ENCODE peak calls at places on chromosomes 16 and 17, in four cellular contexts. Z is A549, T is K562, U is HepG2. P is an unnamed sample.

GRCh38 chr17:62755139-62755851 is 52.8 kb downstream of the MARCHF10 start:
- DNase-seq in Z (peak), T (no peak), U (no peak), P (no peak)

GRCh38 chr17:1470774-1471462 is 14.9 kb upstream of the CRK start:
- DNase-seq in Z (no peak), T (no peak), U (no peak), P (no peak)

GRCh38 chr17:55381017-55381770 is 40.4 kb downstream of the MMD start:
- DNase-seq in Z (no peak), T (no peak), U (no peak), P (no peak)

GRCh38 chr16:75097941-75098897 is 18.4 kb downstream of the LDHD start:
- DNase-seq in Z (no peak), T (no peak), U (no peak), P (no peak)

GRCh38 chr16:30585022-30585399 is 486 bp downstream of the ZNF785 start:
- DNase-seq in Z (no peak), T (peak), U (no peak), P (peak)

GRCh38 chr16:20611350-20611902 is 35.3 kb upstream of the ACSM2B start:
- DNase-seq in Z (no peak), T (no peak), U (no peak), P (no peak)

GRCh38 chr16:56266981-56267607 is 75.8 kb downstream of the GNAO1 start:
- DNase-seq in Z (no peak), T (no peak), U (no peak), P (no peak)

GRCh38 chr16:87143661-87144121 is 173.5 kb downstream of the C16orf95 start:
- DNase-seq in Z (no peak), T (no peak), U (no peak), P (peak)

GRCh38 chr16:70481929-70482536 is 27.6 kb downstream of the FCSK start:
- DNase-seq in Z (no peak), T (no peak), U (no peak), P (no peak)

GRCh38 chr17:65102235-65102634 is 34.9 kb upstream of the RGS9 start:
- DNase-seq in Z (no peak), T (no peak), U (no peak), P (no peak)

GRCh38 chr16:1151424-1152122 is 1.3 kb upstream of the CACNA1H start:
- DNase-seq in Z (no peak), T (no peak), U (no peak), P (no peak)

GRCh38 chr16:1150511-1150982 is 2.4 kb upstream of the CACNA1H start:
- DNase-seq in Z (peak), T (peak), U (peak), P (peak)

GRCh38 chr16:1152651-1153259 is at the start of gene CACNA1H:
- DNase-seq in Z (no peak), T (peak), U (no peak), P (peak)

GRCh38 chr16:1153480-1154160 is 714 bp downstream of the CACNA1H start:
- DNase-seq in Z (no peak), T (no peak), U (no peak), P (no peak)

DNA sequence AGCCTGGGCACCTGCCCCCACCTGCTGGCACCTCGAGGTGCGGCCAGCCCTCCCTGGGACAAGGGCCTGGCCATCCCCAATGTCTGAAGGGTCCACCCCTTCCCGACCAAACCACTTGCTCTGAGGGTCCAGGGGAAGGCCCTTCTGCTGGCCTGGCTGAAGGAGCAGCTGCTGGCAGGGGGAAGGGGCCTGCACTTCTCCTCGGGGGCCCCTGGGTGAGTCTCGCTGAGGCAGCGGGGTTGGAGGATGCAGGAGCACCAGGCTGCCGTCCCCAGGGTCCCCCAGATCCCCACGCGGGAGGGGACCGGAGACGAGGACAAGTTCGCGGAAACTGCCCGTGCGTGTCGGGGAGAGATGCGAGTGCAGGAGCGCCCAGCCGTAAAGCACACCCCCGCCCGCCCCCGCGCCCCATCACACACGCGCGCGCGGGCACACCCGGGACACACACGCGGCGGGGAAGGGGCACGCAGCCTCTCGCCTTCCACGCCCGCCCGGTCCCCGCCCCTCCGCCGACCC is 725 bp upstream of the CACNA1H start:
- DNase-seq in Z (no peak), T (peak), U (no peak), P (peak)
- TF ChIP-seq HMGXB4 in Z (no peak), T (no peak), U (no peak), P (no peak)

GRCh38 chr16:9633844-9634243 is 542.4 kb downstream of the HAPSTR1 start:
- DNase-seq in Z (no peak), T (no peak), U (no peak), P (no peak)
- TF ChIP-seq HMGXB4 in Z (no peak), T (no peak), U (no peak), P (no peak)

GRCh38 chr17:79891113-79891730 is 52.0 kb upstream of the CBX4 start:
- DNase-seq in Z (no peak), T (no peak), U (no peak), P (no peak)

GRCh38 chr17:79887451-79887991 is 48.3 kb upstream of the CBX4 start:
- DNase-seq in Z (no peak), T (no peak), U (no peak), P (no peak)

GRCh38 chr17:79888811-79889634 is 49.8 kb upstream of the CBX4 start:
- DNase-seq in Z (no peak), T (no peak), U (peak), P (no peak)

GRCh38 chr17:79890706-79891105 is 51.5 kb upstream of the CBX4 start:
- DNase-seq in Z (no peak), T (no peak), U (no peak), P (peak)

GRCh38 chr17:79888009-79888540 is 48.8 kb upstream of the CBX4 start:
- DNase-seq in Z (no peak), T (no peak), U (no peak), P (no peak)
- TF ChIP-seq HMGXB4 in Z (no peak), T (no peak), U (no peak), P (no peak)

DNA sequence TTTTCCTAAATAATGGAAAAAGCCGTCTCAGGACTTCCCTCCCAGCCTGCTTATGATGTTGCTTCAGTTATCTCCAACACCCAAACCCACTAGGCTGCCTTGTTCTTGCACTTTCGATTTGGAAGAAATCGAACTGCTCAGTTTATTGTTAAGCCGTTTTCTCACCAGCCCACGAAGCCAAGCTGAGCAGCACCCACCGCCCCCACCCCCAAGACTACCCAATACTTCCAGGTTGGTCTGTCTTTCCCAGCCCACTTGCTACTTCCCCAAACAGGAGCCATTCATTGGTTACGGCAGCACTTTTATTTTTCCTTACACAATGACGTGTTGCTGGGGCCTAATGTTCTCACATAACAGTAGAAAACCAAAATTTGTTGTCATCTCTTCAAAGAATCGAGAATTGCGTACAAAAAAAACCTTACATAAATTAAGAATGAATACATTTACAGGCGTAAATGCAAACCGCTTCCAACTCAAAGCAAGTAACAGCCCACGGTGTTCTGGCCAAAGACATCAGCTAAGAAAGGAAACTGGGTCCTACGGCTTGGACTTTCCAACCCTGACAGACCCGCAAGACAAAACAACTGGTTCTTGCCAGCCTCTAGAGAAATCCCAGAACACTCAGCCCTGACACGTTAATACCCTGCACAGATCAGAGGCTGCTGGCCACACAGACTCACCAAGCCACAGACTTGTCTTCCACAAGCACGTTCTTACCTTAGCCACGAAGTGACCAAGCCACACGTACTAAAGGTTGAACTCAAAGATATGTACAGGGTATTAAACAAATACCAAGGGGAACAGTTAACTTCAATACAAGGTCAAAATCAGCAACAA is 2.7 kb downstream of the ACTG1 start:
- DNase-seq in Z (peak), T (no peak), U (no peak), P (no peak)
- TF ChIP-seq HMGXB4 in Z (peak), T (no peak), U (no peak), P (no peak)